ENCODE peak calls at places on chromosomes 16 and 17, in eight cellular contexts. V, Z, L, S, N, R, H and X are unnamed samples.

GRCh38 chr16:383326-384020 is 1.7 kb upstream of the PGAP6 start:
- DNase-seq in Z (peak), S (no peak), H (peak), R (no peak), N (no peak), L (no peak), V (no peak), X (peak)

GRCh38 chr17:1030684-1031557 is 34.0 kb downstream of the TIMM22 start:
- DNase-seq in L (no peak), Z (no peak), N (no peak), S (peak), H (no peak), R (peak), V (no peak), X (peak)

GRCh38 chr17:56699186-56699895 is 105.8 kb downstream of the NOG start:
- DNase-seq in Z (peak), N (peak), H (peak), R (peak), L (peak), S (peak), V (peak), X (peak)

GRCh38 chr16:50573947-50574751 is 26.0 kb downstream of the NKD1 start:
- DNase-seq in Z (no peak), R (no peak), L (no peak), N (no peak), V (no peak), S (no peak), H (no peak), X (no peak)

GRCh38 chr16:67987460-67988160 is 7.3 kb upstream of the DPEP3 start:
- DNase-seq in Z (no peak), H (peak), V (peak), R (no peak), L (no peak), S (no peak), N (no peak), X (no peak)

GRCh38 chr17:31488264-31488981 is 96.9 kb downstream of the RAB11FIP4 start:
- DNase-seq in Z (peak), S (no peak), N (no peak), V (no peak), R (no peak), L (no peak), H (peak), X (no peak)

GRCh38 chr17:8103549-8103948 is 14.8 kb downstream of the ALOXE3 start:
- DNase-seq in N (no peak), L (no peak), Z (no peak), V (peak), H (peak), S (no peak), R (no peak), X (no peak)

GRCh38 chr17:79519601-79520000 is 91.2 kb downstream of the RBFOX3 start:
- DNase-seq in R (no peak), Z (no peak), N (no peak), L (no peak), V (no peak), H (no peak), S (no peak), X (no peak)

GRCh38 chr16:58021661-58022551 is 3.6 kb upstream of the MMP15 start:
- DNase-seq in R (no peak), V (peak), H (peak), N (no peak), S (peak), Z (no peak), L (no peak), X (no peak)

GRCh38 chr17:10073026-10073425 is 125.4 kb downstream of the GAS7 start:
- DNase-seq in H (peak), V (no peak), N (no peak), R (no peak), Z (no peak), L (no peak), S (no peak), X (peak)

DNA sequence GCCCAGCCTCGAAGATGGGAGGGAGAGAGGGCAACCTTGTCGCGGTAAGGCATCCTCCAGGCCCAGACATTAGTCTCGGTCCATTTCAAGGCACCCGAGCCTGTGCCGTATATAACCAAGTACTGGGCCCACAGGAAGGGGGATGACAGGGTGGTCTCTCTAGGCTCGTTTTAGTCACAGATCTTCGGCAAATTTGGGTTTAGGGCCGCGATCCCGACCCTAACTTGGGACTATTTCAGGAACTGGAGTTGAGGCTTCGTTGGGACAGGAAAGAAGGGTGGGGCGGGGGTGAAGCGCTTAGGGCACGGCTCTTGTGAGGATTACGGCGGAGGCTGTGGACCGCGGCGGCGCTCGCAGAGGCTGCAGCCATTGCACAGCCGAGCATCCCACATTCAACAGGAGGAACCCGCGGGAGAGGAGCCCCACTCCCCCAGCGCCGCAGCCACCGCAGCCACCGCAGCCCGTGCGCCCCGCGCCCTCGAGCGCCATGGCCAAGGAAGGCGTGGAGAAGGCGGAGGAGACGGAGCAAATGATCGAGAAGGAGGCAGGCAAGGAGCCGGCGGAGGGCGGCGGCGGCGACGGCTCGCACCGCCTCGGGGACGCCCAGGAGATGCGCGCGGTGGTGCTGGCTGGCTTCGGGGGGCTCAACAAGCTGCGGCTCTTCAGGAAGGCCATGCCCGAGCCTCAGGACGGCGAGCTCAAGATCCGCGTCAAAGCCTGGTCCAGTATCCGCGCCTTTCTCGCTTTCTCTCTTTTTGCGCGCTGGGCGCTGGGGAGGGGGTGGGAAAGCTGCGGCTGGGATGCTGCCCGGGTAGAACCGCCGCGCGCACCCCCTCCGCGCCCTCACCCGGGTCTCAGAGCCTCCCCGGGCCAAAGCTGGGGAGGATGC is at the start of gene VAT1L:
- DNase-seq in S (peak), Z (no peak), L (no peak), H (peak), N (peak), R (no peak), V (peak), X (no peak)
- H3K4me3 ChIP-seq in S (peak), Z (peak), L (peak), H (peak), N (peak), R (no peak), V (peak), X (peak)

DNA sequence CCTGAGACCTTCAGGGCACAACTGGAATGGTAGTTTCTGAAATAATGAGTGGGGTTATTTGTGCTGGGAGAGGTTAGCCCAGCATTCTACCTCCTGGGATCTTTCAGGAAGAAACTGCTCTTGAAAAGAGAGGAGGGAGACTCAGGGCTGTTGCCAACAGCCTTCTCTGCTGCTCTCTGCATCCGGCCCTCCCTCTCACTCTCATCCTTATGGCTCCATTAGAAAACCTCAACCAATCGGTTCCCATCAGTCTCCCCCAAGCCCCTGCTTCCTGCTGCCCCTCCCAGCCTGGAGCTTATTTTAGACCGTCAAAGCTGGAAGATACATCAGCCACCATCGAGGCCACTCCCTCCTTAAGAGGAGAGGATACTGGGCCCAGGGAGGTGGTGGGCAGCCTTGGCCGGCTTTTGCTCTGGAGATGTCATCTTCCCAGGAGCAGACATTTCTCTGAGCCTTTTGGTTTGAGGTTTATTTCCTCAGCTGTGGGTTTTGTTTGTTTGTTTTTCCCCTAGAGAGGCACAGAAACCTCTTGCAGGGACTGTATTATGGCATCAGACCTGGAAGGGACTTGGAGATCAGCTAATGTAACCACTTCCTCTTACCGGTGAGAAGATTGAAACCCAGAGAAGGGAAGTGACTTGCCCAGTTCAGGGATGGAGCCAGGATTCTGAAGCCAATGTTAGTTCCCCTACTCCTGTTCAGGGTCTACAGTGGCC is 2.7 kb downstream of the MPRIP start:
- DNase-seq in R (peak), L (peak), N (no peak), H (peak), S (peak), Z (no peak), V (peak), X (no peak)
- H3K4me3 ChIP-seq in R (no peak), L (peak), N (peak), H (peak), S (peak), Z (no peak), V (peak), X (no peak)

DNA sequence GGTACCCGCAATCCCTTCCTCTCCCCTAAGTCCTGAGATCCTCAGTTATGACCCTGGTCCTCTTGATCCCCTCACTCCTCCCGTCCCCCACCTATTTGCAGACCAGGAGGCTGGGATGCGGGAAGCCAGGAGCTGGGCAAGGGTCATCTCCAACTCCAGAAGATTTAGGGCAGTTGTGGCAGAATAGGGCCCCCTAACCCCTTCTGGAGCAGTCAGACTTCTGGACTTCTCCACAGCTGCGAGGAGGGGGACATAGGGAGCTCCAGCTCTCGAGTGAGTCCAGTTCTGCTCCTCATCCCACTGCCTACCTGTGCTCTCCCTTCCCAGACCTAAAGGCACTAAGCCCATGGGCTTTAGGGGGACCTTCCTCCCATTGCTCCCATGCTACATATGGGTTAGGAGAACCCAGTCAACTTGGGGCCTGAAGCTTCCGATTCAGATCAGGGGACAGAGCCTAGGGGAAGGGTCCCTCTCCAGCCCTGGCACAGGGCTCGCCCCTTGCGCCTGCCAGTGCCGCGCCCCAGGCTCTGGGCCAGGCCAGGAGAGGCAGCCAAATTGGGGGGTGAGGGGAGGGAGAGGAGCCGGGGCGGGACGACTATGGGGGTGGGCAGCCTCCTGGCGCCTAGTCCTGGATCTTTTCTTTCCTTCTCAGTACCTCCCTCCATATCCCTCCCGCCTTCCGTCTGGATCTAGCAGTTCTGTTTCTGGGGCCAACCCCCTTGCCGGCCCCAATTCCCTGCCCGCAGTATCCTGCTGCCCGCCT is 1.4 kb downstream of the WNK4 start:
- DNase-seq in S (no peak), R (peak), H (no peak), N (no peak), Z (peak), V (peak), L (no peak), X (peak)
- H3K4me3 ChIP-seq in S (peak), R (no peak), H (no peak), N (no peak), Z (no peak), V (peak), L (peak), X (peak)

DNA sequence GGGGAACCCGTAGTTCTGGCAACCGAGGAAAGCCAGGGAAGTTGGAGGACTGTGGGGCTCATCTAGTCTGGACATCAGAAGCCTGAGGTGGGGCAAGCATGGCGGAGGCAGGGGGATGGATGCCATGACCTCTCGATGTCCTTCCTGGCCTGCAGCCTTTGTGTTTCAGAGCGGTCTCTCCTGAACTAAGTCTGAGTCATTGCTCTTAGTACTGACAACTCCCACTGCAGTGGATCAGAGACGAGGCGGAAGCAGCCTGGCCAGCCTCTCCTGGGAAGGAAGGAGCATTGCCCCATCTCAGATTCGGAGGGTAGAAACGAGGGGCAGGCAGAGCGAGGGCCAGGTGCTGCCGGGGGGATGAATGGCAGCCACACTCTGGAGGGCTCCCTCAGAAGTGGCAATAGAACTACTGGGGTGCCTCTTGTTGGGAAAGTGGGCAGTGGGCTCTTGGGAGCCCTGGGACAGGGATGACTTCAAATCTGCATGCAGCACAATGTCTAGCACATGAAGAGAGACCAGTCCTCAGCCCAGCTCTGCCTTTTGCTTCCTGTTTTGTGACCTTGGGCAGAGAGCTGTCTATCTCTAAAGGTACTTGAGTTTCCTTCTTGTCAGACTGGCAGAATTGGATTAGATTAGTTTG is 3.6 kb upstream of the STAC2 start:
- DNase-seq in N (no peak), V (peak), Z (no peak), R (no peak), L (no peak), S (peak), H (no peak), X (no peak)
- H3K4me3 ChIP-seq in N (no peak), V (no peak), Z (no peak), R (no peak), L (no peak), S (no peak), H (no peak), X (no peak)